ENCODE peak calls at places on chromosomes 6 and 20, in seven cellular contexts. N, Z, K, M, I, V and Q are unnamed samples.

GRCh38 chr6:130076512-130076911 is 58.1 kb downstream of the L3MBTL3 start:
- DNase-seq in N (no peak), Z (no peak), K (no peak), M (no peak), I (no peak), V (no peak), Q (no peak)

GRCh38 chr6:126127662-126128061 is 141.3 kb downstream of the TRMT11 start:
- DNase-seq in N (no peak), Z (no peak), K (no peak), M (no peak), I (no peak), V (no peak), Q (no peak)

GRCh38 chr6:158783167-158783450 is 36.1 kb downstream of the EZR start:
- DNase-seq in N (no peak), Z (no peak), K (no peak), M (no peak), I (no peak), V (no peak), Q (no peak)

GRCh38 chr20:49351775-49352174 is 73.9 kb upstream of the ZNFX1 start:
- DNase-seq in N (no peak), Z (no peak), K (no peak), M (no peak), I (no peak), V (no peak), Q (no peak)

GRCh38 chr20:58711266-58712051 is 18.9 kb downstream of the NPEPL1 start:
- DNase-seq in N (peak), Z (no peak), K (no peak), M (no peak), I (no peak), V (no peak), Q (no peak)

GRCh38 chr6:21188505-21189223 is 404.9 kb upstream of the SOX4 start:
- DNase-seq in N (no peak), Z (peak), K (no peak), M (no peak), I (no peak), V (no peak), Q (no peak)

GRCh38 chr6:27092316-27092692 is 155.2 kb upstream of the PRSS16 start:
- DNase-seq in N (no peak), Z (peak), K (no peak), M (no peak), I (no peak), V (no peak), Q (no peak)

GRCh38 chr6:3376888-3377535 is 79.8 kb downstream of the SLC22A23 start:
- DNase-seq in N (peak), Z (no peak), K (no peak), M (no peak), I (no peak), V (no peak), Q (no peak)

GRCh38 chr6:13834762-13835161 is 20.4 kb upstream of the MCUR1 start:
- DNase-seq in N (no peak), Z (no peak), K (no peak), M (no peak), I (no peak), V (no peak), Q (no peak)

GRCh38 chr20:44231193-44231592 is 15.9 kb upstream of the GDAP1L1 start:
- DNase-seq in N (no peak), Z (no peak), K (no peak), M (no peak), I (no peak), V (no peak), Q (no peak)

GRCh38 chr6:112502348-112503130 is 155.4 kb downstream of the RFPL4B start:
- DNase-seq in N (no peak), Z (peak), K (no peak), M (no peak), I (no peak), V (no peak), Q (peak)

GRCh38 chr20:3679749-3680700 is 1.8 kb downstream of the ADAM33 start:
- DNase-seq in N (no peak), Z (no peak), K (no peak), M (no peak), I (no peak), V (no peak), Q (no peak)

GRCh38 chr6:69861986-69862385 is 4.4 kb upstream of the COL19A1 start:
- DNase-seq in N (no peak), Z (no peak), K (no peak), M (no peak), I (no peak), V (no peak), Q (no peak)

GRCh38 chr6:169366177-169366901 is 112.7 kb upstream of the THBS2 start:
- DNase-seq in N (no peak), Z (no peak), K (no peak), M (no peak), I (no peak), V (no peak), Q (no peak)

GRCh38 chr6:169650241-169650958 is 51.4 kb downstream of the WDR27 start:
- DNase-seq in N (no peak), Z (no peak), K (no peak), M (no peak), I (no peak), V (no peak), Q (no peak)

GRCh38 chr6:108438918-108439317 is 121.8 kb upstream of the FOXO3 start:
- DNase-seq in N (no peak), Z (no peak), K (no peak), M (no peak), I (no peak), V (no peak), Q (no peak)

GRCh38 chr6:28137458-28138020 is 4.1 kb upstream of the ZKSCAN8 start:
- DNase-seq in N (no peak), Z (no peak), K (no peak), M (no peak), I (no peak), V (peak), Q (no peak)

GRCh38 chr6:125678601-125679000 is 70.8 kb upstream of the HEY2 start:
- DNase-seq in N (no peak), Z (no peak), K (no peak), M (no peak), I (no peak), V (no peak), Q (no peak)

GRCh38 chr6:12138377-12138776 is 126.3 kb downstream of the HIVEP1 start:
- DNase-seq in N (no peak), Z (no peak), K (no peak), M (no peak), I (no peak), V (no peak), Q (no peak)

GRCh38 chr6:163738725-163739124 is 324.2 kb downstream of the QKI start:
- DNase-seq in N (no peak), Z (no peak), K (no peak), M (no peak), I (no peak), V (no peak), Q (no peak)

GRCh38 chr20:3213226-3213625 is 3.9 kb downstream of the ITPA start:
- DNase-seq in N (no peak), Z (no peak), K (no peak), M (no peak), I (no peak), V (no peak), Q (no peak)

GRCh38 chr6:56756219-56756789 is 113.6 kb upstream of the DST start:
- DNase-seq in N (no peak), Z (no peak), K (no peak), M (no peak), I (no peak), V (no peak), Q (no peak)

GRCh38 chr20:25057234-25058050 is 497 bp downstream of the ACSS1 start:
- DNase-seq in N (peak), Z (peak), K (peak), M (peak), I (peak), V (peak), Q (no peak)

GRCh38 chr6:123001540-123001939 is 5.5 kb downstream of the CLVS2 start:
- DNase-seq in N (no peak), Z (no peak), K (no peak), M (no peak), I (no peak), V (no peak), Q (no peak)

GRCh38 chr20:57429579-57430202 is 38.5 kb downstream of the RBM38 start:
- DNase-seq in N (no peak), Z (peak), K (peak), M (no peak), I (no peak), V (peak), Q (no peak)